ENCODE peak calls at places on chromosome 18, in five cellular contexts. P, M, Z, H and B are unnamed samples.

GRCh38 chr18:70384181-70384790 is 95.4 kb downstream of the SOCS6 start:
- DNase-seq in P (no peak), M (no peak), Z (peak; percentile 57), H (peak; percentile 90), B (no peak)

GRCh38 chr18:5466256-5466655 is 77.5 kb downstream of the EPB41L3 start:
- DNase-seq in P (no peak), M (peak; percentile 54), Z (no peak), H (peak; percentile 46), B (no peak)

GRCh38 chr18:24735504-24736243 is 275.2 kb downstream of the HRH4 start:
- DNase-seq in P (no peak), M (no peak), Z (no peak), H (no peak), B (no peak)

GRCh38 chr18:44946529-44947113 is 265.9 kb downstream of the SETBP1 start:
- DNase-seq in P (no peak), M (no peak), Z (no peak), H (no peak), B (no peak)

GRCh38 chr18:59672125-59672769 is 25.0 kb downstream of the CCBE1 start:
- DNase-seq in P (no peak), M (no peak), Z (no peak), H (no peak), B (no peak)

GRCh38 chr18:8176554-8176953 is 432.7 kb upstream of the RAB12 start:
- DNase-seq in P (no peak), M (peak; percentile 52), Z (no peak), H (no peak), B (no peak)

GRCh38 chr18:3599861-3600260 is 149.9 kb downstream of the TGIF1 start:
- DNase-seq in P (no peak), M (no peak), Z (no peak), H (no peak), B (no peak)

GRCh38 chr18:26436176-26437031 is 111.9 kb downstream of the KCTD1 start:
- DNase-seq in P (no peak), M (no peak), Z (peak; percentile 80), H (peak; percentile 77), B (no peak)

GRCh38 chr18:68714356-68714706 is 577 bp downstream of the TMX3 start:
- DNase-seq in P (no peak), M (no peak), Z (no peak), H (no peak), B (no peak)

GRCh38 chr18:46319793-46320192 is 215.6 kb downstream of the HAUS1 start:
- DNase-seq in P (no peak), M (no peak), Z (peak; percentile 30), H (peak; percentile 22), B (no peak)

GRCh38 chr18:58827886-58828285 is 36.8 kb upstream of the ZNF532 start:
- DNase-seq in P (no peak), M (no peak), Z (no peak), H (no peak), B (no peak)

GRCh38 chr18:72089432-72089831 is 454.7 kb downstream of the CBLN2 start:
- DNase-seq in P (no peak), M (no peak), Z (no peak), H (no peak), B (no peak)

GRCh38 chr18:25832008-25832604 is 258.3 kb downstream of the SS18 start:
- DNase-seq in P (peak; percentile 62), M (peak; percentile 24), Z (peak; percentile 74), H (peak; percentile 81), B (no peak)

GRCh38 chr18:34159691-34160185 is 65.0 kb downstream of the NOL4 start:
- DNase-seq in P (no peak), M (no peak), Z (no peak), H (no peak), B (no peak)

GRCh38 chr18:44080054-44080453 is 600.6 kb upstream of the SETBP1 start:
- DNase-seq in P (no peak), M (no peak), Z (peak; percentile 21), H (no peak), B (no peak)

GRCh38 chr18:80112623-80113248 is 3.7 kb downstream of the ADNP2 start:
- DNase-seq in P (no peak), M (no peak), Z (peak; percentile 34), H (no peak), B (no peak)

GRCh38 chr18:58856881-58857280 is 7.8 kb upstream of the ZNF532 start:
- DNase-seq in P (no peak), M (no peak), Z (no peak), H (peak; percentile 74), B (no peak)

GRCh38 chr18:55265916-55266488 is 306.7 kb upstream of the CCDC68 start:
- DNase-seq in P (no peak), M (no peak), Z (peak; percentile 58), H (peak; percentile 37), B (no peak)

GRCh38 chr18:58559427-58560186 is 69.3 kb downstream of the ALPK2 start:
- DNase-seq in P (no peak), M (no peak), Z (no peak), H (no peak), B (no peak)

GRCh38 chr18:77132369-77133050 is at the start of gene MBP:
- DNase-seq in P (peak; percentile 92), M (peak; percentile 90), Z (no peak), H (peak; percentile 45), B (peak; percentile 75)

GRCh38 chr18:77133920-77134496 is 1.4 kb upstream of the MBP start:
- DNase-seq in P (peak; percentile 64), M (peak; percentile 56), Z (no peak), H (peak; percentile 16), B (no peak)

GRCh38 chr18:77134611-77135010 is 2.0 kb upstream of the MBP start:
- DNase-seq in P (no peak), M (no peak), Z (no peak), H (no peak), B (no peak)

GRCh38 chr18:77131652-77132368 is 773 bp downstream of the MBP start:
- DNase-seq in P (peak; percentile 85), M (peak; percentile 71), Z (peak; percentile 36), H (peak; percentile 37), B (peak; percentile 36)

DNA sequence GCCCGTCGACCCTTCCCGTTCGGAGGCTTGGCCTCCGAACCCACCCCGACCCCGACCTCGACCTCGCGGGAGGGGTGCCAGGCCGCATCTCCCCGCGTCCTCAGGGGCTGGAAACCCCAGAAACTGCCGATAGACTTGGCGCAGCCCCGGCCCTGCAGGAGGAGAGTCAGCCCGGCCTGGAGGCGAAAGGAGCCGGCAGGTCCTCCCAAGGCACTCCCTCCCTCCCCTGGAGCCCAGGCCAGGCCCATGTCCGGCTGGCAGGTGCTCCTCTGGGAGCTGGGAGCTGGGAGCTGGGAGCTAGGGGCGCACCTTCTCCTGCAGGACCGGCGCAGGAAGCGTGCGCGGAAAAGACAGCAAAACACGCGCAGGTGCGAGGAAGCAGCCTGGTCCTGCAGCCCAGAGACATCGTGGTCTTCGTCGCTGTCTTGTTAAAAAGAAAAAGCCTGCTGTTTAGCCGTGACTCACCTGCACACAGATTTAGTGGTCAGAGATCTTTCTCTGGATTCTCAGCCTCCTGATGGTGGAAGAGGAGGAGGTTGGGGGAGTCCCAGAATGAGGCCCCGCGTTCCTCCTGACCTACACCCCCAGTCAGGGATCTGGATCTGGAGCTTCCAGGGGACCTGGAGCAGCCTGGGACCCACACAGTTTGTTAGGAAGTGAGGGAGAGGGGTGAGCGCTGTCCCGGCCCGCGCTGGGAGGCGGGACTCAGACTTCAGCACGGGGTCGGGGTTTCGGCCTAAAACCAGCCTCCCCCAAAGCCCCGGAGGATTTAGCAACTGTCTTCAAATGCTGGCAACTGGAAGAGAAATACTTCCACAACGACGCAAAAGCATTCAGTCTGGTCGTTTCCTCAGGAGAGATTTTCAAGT is 702 bp upstream of the MBP start:
- DNase-seq in P (peak; percentile 68), M (peak; percentile 73), Z (no peak), H (no peak), B (no peak)
- H3K27ac ChIP-seq in P (peak overlapping the region; percentile 98), M (peak overlapping the region; percentile 97), Z (no peak overlapping the region), H (no peak overlapping the region), B (peak overlapping the region; percentile 87)

GRCh38 chr18:13261658-13262357 is 43.2 kb downstream of the LDLRAD4 start:
- DNase-seq in P (peak; percentile 36), M (no peak), Z (no peak), H (no peak), B (no peak)
- H3K4me1 ChIP-seq in P (no peaks in the 10 kb centered on the region), M (peaks cover 19% of the 10 kb centered on the region), Z (peaks cover 4% of the 10 kb centered on the region), H (no peaks in the 10 kb centered on the region), B (peaks cover 38% of the 10 kb centered on the region)

GRCh38 chr18:51029378-51029693 is 677 bp upstream of the SMAD4 start:
- DNase-seq in P (no peak), M (no peak), Z (no peak), H (no peak), B (no peak)

GRCh38 chr18:51029694-51030536 is at the start of gene SMAD4:
- DNase-seq in P (peak; percentile 98), M (peak; percentile 96), Z (peak; percentile 97), H (peak; percentile 97), B (peak; percentile 95)

GRCh38 chr18:51030537-51031258 is 685 bp downstream of the SMAD4 start:
- DNase-seq in P (peak; percentile 87), M (peak; percentile 74), Z (peak; percentile 70), H (peak; percentile 87), B (peak; percentile 60)

GRCh38 chr18:51025512-51025911 is 4.5 kb upstream of the SMAD4 start:
- DNase-seq in P (no peak), M (no peak), Z (no peak), H (no peak), B (no peak)

GRCh38 chr18:51028201-51028805 is 1.7 kb upstream of the SMAD4 start:
- DNase-seq in P (no peak), M (no peak), Z (peak; percentile 22), H (peak; percentile 46), B (no peak)
- H3K4me3 ChIP-seq in P (no peak overlapping the region), M (no peak overlapping the region), Z (no peak overlapping the region), H (no peak overlapping the region), B (no peak overlapping the region)

DNA sequence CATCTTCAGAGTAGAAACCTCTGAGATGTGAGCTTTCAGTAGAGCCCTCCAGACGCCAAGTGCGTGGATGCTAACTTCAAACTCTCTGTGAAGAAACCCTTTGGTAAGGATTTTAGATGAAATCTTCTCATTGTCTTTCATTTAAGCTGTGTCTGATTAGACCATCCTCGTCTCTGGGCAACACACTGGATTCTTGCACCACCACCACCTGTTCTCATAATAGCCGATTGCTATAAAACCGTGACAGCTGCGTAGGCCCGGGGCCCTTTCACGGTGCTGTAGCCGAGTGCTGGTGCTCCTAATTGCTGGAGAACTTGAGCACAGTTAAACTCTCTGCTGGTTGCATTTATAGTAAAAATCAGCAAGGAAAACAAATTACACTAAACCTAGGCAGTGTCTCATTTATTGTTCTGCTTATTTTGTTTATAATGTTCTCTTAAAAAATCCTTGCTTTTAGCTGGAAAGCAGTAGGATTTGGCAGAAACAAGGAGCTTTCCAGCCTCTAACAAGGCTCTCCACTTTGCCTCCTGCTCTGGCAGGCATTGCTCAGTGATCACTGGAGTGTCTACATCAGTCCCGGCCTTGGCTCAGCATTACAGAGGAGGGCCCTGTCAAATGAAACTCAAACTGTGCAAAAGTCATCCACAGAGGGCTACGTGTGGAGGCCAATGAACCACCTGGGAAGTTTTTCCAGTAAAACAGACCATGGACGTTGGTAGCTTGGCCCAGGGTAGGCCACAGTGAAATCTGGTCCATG is 40.9 kb upstream of the MBP start:
- DNase-seq in P (no peak), M (no peak), Z (no peak), H (no peak), B (no peak)
- H3K27ac ChIP-seq in P (no peak overlapping the region), M (no peak overlapping the region), Z (no peak overlapping the region), H (no peak overlapping the region), B (no peak overlapping the region)

GRCh38 chr18:49813071-49813320 is 337 bp downstream of the ACAA2 start:
- DNase-seq in P (peak; percentile 72), M (peak; percentile 27), Z (no peak), H (peak; percentile 70), B (no peak)
- H3K4me1 ChIP-seq in P (no peaks in the 10 kb centered on the region), M (peaks cover 28% of the 10 kb centered on the region), Z (peaks cover 14% of the 10 kb centered on the region), H (peaks cover 21% of the 10 kb centered on the region), B (peaks cover 33% of the 10 kb centered on the region)